ENCODE peak calls at places on chromosomes 12 and 14, in nine cellular contexts. A, E, M, C, I, X, H, R and Q are unnamed samples.
A peak's percentile ranks its signal among the peaks of the same experiment; 100 is the strongest.

GRCh38 chr14:24895243-24895583 is 154.7 kb downstream of the STXBP6 start:
- DNase-seq in A (no peak), E (no peak), M (no peak), C (no peak), I (no peak), X (no peak), H (no peak), R (no peak), Q (no peak)

GRCh38 chr14:79018846-79019245 is 848.7 kb downstream of the NRXN3 start:
- DNase-seq in A (peak; percentile 23), E (no peak), M (no peak), C (no peak), I (no peak), X (no peak), H (no peak), R (no peak), Q (no peak)

GRCh38 chr14:25239170-25239569 is 189.2 kb upstream of the STXBP6 start:
- DNase-seq in A (no peak), E (no peak), M (no peak), C (no peak), I (no peak), X (no peak), H (no peak), R (no peak), Q (no peak)

GRCh38 chr12:5872745-5873144 is 72.3 kb downstream of the ANO2 start:
- DNase-seq in A (no peak), E (no peak), M (no peak), C (no peak), I (no peak), X (no peak), H (no peak), R (no peak), Q (no peak)

GRCh38 chr14:71734076-71734475 is 198.2 kb upstream of the RGS6 start:
- DNase-seq in A (no peak), E (no peak), M (no peak), C (no peak), I (no peak), X (no peak), H (no peak), R (no peak), Q (no peak)

GRCh38 chr12:130049666-130050065 is 112.6 kb upstream of the FZD10 start:
- DNase-seq in A (no peak), E (no peak), M (no peak), C (no peak), I (no peak), X (no peak), H (no peak), R (no peak), Q (no peak)

GRCh38 chr14:22981090-22982012 is 1.0 kb downstream of the AJUBA start:
- DNase-seq in A (peak; percentile 45), E (no peak), M (no peak), C (peak; percentile 25), I (peak; percentile 83), X (peak; percentile 55), H (no peak), R (no peak), Q (no peak)

GRCh38 chr14:94407906-94408305 is 19.5 kb upstream of the SERPINA1 start:
- DNase-seq in A (no peak), E (no peak), M (no peak), C (no peak), I (no peak), X (no peak), H (no peak), R (no peak), Q (no peak)

GRCh38 chr14:24834951-24835350 is 201.0 kb upstream of the GZMB start:
- DNase-seq in A (no peak), E (no peak), M (no peak), C (no peak), I (no peak), X (no peak), H (no peak), R (no peak), Q (no peak)

GRCh38 chr12:67413577-67413976 is 144.4 kb downstream of the CAND1 start:
- DNase-seq in A (no peak), E (no peak), M (no peak), C (no peak), I (no peak), X (no peak), H (peak; percentile 17), R (no peak), Q (no peak)

DNA sequence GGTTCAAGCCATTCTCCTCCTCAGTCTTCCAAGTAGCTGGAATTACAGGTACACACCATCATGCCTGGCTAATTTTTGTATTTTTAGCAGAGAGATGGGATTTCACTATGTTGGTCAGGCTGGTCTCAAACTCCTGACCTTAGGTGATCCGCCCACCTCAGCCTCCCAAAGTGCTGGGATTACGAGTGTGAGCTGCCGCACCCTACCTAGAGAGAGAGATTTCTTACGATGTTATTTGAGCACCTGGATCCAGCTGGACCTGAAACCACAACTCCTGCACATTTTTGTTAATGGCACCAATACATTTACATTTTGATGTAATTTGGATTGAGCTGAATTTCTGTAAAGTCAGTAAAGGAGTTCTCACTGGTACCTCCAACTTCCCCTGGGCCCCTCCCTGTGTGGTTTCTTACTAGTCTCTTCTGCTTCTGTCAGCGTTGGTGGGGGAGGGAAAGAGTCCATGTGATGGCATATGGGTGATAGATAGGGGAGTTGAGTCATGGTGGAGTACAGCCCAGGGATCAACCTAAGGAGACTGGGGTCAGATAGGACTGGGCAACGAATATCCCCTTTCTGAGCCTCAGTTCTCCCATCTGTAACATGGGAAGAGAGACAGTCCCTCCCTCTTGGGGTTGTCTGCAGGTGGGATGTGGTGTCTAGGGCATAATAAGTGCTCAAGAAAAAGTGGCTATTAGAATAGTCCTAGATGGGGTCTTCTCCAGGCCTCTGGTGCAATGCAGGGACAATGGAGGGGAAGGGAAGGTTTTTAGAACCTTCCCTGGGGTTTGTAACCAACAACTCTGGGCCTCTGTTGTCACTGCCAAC is 83.3 kb upstream of the MED13L start:
- DNase-seq in A (no peak), E (no peak), M (no peak), C (no peak), I (no peak), X (no peak), H (no peak), R (no peak), Q (no peak)
- H3K27ac ChIP-seq in A (no peak overlapping the region), E (no peak overlapping the region), M (no peak overlapping the region), C (no peak overlapping the region), I (no peak overlapping the region), X (no peak overlapping the region), H (peak overlapping the region; percentile 42), R (no peak overlapping the region), Q (no peak overlapping the region)

DNA sequence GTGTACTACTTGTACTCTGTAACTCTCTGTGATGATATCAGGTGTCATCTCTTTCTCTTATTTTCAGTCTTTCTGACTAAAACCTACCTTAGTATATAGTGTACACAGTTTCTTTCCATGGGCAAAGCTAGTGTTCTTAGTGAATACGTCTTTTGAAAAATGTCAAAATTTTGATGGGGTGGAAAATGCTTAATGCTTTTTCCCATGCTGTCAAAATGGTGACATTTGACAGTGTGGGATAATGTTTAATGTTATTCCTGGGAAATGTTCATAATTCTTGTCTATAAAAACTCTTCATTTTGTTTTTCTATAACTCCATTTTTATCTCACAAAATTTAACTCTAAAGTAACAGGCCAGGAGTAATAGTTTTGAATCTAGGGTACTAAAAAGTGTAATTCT is 742.7 kb upstream of the FOXG1 start:
- DNase-seq in A (no peak), E (no peak), M (no peak), C (no peak), I (no peak), X (no peak), H (no peak), R (no peak), Q (no peak)
- H3K9me3 ChIP-seq in A (no peaks in the 10 kb centered on the region), E (peaks cover 25% of the 10 kb centered on the region), M (no peaks in the 10 kb centered on the region), C (no peaks in the 10 kb centered on the region), I (no peaks in the 10 kb centered on the region), X (no peaks in the 10 kb centered on the region), H (no peaks in the 10 kb centered on the region), R (no peaks in the 10 kb centered on the region), Q (no peaks in the 10 kb centered on the region)

GRCh38 chr12:94059394-94060368 is 88.7 kb upstream of the PLXNC1 start:
- DNase-seq in A (no peak), E (no peak), M (no peak), C (no peak), I (no peak), X (no peak), H (no peak), R (peak; percentile 43), Q (no peak)

GRCh38 chr12:94055528-94055927 is 92.8 kb upstream of the PLXNC1 start:
- DNase-seq in A (no peak), E (no peak), M (no peak), C (no peak), I (no peak), X (no peak), H (no peak), R (no peak), Q (no peak)

GRCh38 chr12:94057262-94058151 is 90.9 kb upstream of the PLXNC1 start:
- DNase-seq in A (no peak), E (no peak), M (no peak), C (no peak), I (no peak), X (no peak), H (no peak), R (no peak), Q (no peak)

GRCh38 chr12:94053676-94054075 is 94.7 kb upstream of the PLXNC1 start:
- DNase-seq in A (no peak), E (no peak), M (no peak), C (no peak), I (no peak), X (no peak), H (no peak), R (no peak), Q (no peak)

GRCh38 chr12:94056419-94057158 is 91.8 kb upstream of the PLXNC1 start:
- DNase-seq in A (no peak), E (no peak), M (no peak), C (no peak), I (no peak), X (no peak), H (no peak), R (no peak), Q (no peak)
- H3K27ac ChIP-seq in A (no peak overlapping the region), E (no peak overlapping the region), M (no peak overlapping the region), C (no peak overlapping the region), I (no peak overlapping the region), X (no peak overlapping the region), H (no peak overlapping the region), R (no peak overlapping the region), Q (no peak overlapping the region)

GRCh38 chr12:34403706-34404376 is 381.5 kb downstream of the ALG10 start:
- DNase-seq in A (no peak), E (no peak), M (peak; percentile 5), C (no peak), I (peak; percentile 42), X (peak; percentile 29), H (peak; percentile 5), R (peak; percentile 24), Q (no peak)

GRCh38 chr12:34401659-34402227 is 379.4 kb downstream of the ALG10 start:
- DNase-seq in A (no peak), E (no peak), M (peak; percentile 2), C (peak; percentile 6), I (peak; percentile 21), X (peak; percentile 38), H (peak; percentile 3), R (peak; percentile 26), Q (no peak)

GRCh38 chr12:34402899-34403705 is 380.8 kb downstream of the ALG10 start:
- DNase-seq in A (no peak), E (no peak), M (peak; percentile 3), C (peak; percentile 2), I (peak; percentile 51), X (peak; percentile 9), H (peak; percentile 4), R (peak; percentile 27), Q (no peak)

GRCh38 chr12:34400986-34401658 is 378.8 kb downstream of the ALG10 start:
- DNase-seq in A (no peak), E (no peak), M (peak; percentile 4), C (peak; percentile 2), I (peak; percentile 48), X (peak; percentile 34), H (peak; percentile 2), R (peak; percentile 14), Q (no peak)

GRCh38 chr12:34402228-34402898 is 380.1 kb downstream of the ALG10 start:
- DNase-seq in A (no peak), E (no peak), M (peak; percentile 5), C (peak; percentile 4), I (peak; percentile 42), X (peak; percentile 24), H (peak; percentile 0), R (peak; percentile 24), Q (no peak)
- H3K9me3 ChIP-seq in A (peaks cover 3% of the 10 kb centered on the region), E (no peaks in the 10 kb centered on the region), M (no peaks in the 10 kb centered on the region), C (peaks cover 16% of the 10 kb centered on the region), I (no peaks in the 10 kb centered on the region), X (peaks cover 38% of the 10 kb centered on the region), H (no peaks in the 10 kb centered on the region), R (peaks cover 96% of the 10 kb centered on the region), Q (peaks cover 39% of the 10 kb centered on the region)